ENCODE peak calls at places on chromosomes 6 and 20, in seven cellular contexts. M, A, Q, O, T, Z and K are unnamed samples.

GRCh38 chr6:119620846-119621570 is 271.4 kb upstream of the MAN1A1 start:
- DNase-seq in M (no peak), T (no peak), Z (no peak), A (no peak), O (no peak), Q (peak), K (no peak)

GRCh38 chr6:160108077-160108476 is 13.5 kb upstream of the SLC22A1 start:
- DNase-seq in T (no peak), Q (no peak), Z (no peak), O (no peak), A (no peak), M (no peak), K (no peak)

GRCh38 chr20:21767739-21768223 is 62.3 kb downstream of the PAX1 start:
- DNase-seq in Q (no peak), A (no peak), T (no peak), O (no peak), M (no peak), Z (no peak), K (peak)

GRCh38 chr6:36997811-36998722 is 7.4 kb upstream of the FGD2 start:
- DNase-seq in T (no peak), Q (no peak), Z (no peak), A (no peak), M (peak), O (no peak), K (no peak)

GRCh38 chr6:152209211-152209610 is 401.7 kb downstream of the ESR1 start:
- DNase-seq in T (no peak), Q (no peak), M (no peak), Z (no peak), A (no peak), O (no peak), K (no peak)

GRCh38 chr20:60104980-60105379 is 146.8 kb downstream of the CDH26 start:
- DNase-seq in Q (no peak), O (no peak), T (no peak), Z (no peak), M (no peak), A (no peak), K (no peak)

GRCh38 chr6:45880139-45880538 is 135.5 kb downstream of the CLIC5 start:
- DNase-seq in M (no peak), Q (no peak), T (no peak), A (no peak), Z (no peak), O (no peak), K (no peak)

GRCh38 chr20:44733341-44734069 is 12.2 kb upstream of the KCNK15 start:
- DNase-seq in O (peak), Q (peak), A (peak), Z (peak), T (peak), M (peak), K (peak)

GRCh38 chr6:131182991-131183425 is 47.7 kb downstream of the AKAP7 start:
- DNase-seq in A (peak), M (no peak), T (no peak), O (no peak), Q (peak), Z (no peak), K (peak)

GRCh38 chr6:91029211-91029610 is 442.3 kb upstream of the MAP3K7 start:
- DNase-seq in T (no peak), M (no peak), Q (no peak), O (no peak), Z (no peak), A (no peak), K (no peak)

GRCh38 chr6:24658573-24659511 is 7.9 kb downstream of the TDP2 start:
- DNase-seq in A (no peak), M (no peak), O (peak), T (no peak), Z (no peak), Q (no peak), K (peak)

GRCh38 chr6:160634706-160635105 is 29.4 kb downstream of the LPA start:
- DNase-seq in Z (no peak), O (no peak), T (no peak), A (no peak), M (no peak), Q (no peak), K (no peak)

GRCh38 chr20:33211817-33212424 is 5.2 kb upstream of the BPIFA3 start:
- DNase-seq in M (no peak), T (no peak), Q (peak), Z (peak), O (no peak), A (peak), K (peak)

GRCh38 chr6:107489636-107490567 is at the start of gene SOBP:
- DNase-seq in T (no peak), A (peak), O (no peak), Z (no peak), M (peak), Q (peak), K (peak)

GRCh38 chr20:63542031-63542559 is 4.9 kb upstream of the PTK6 start:
- DNase-seq in Q (no peak), T (no peak), O (no peak), M (no peak), A (peak), Z (no peak), K (no peak)

GRCh38 chr20:58161192-58161591 is 67.3 kb downstream of the ANKRD60 start:
- DNase-seq in Q (no peak), O (no peak), M (no peak), A (no peak), Z (no peak), T (no peak), K (no peak)

GRCh38 chr6:124132256-124132655 is 328.6 kb downstream of the NKAIN2 start:
- DNase-seq in A (no peak), O (no peak), M (no peak), T (no peak), Q (peak), Z (no peak), K (no peak)

GRCh38 chr20:7985916-7986315 is 33.6 kb downstream of the TMX4 start:
- DNase-seq in O (no peak), M (no peak), Z (no peak), Q (no peak), A (no peak), T (no peak), K (no peak)

GRCh38 chr6:28900577-28901266 is 23.1 kb downstream of the TRIM27 start:
- DNase-seq in O (no peak), Z (no peak), A (no peak), Q (no peak), T (no peak), M (no peak), K (no peak)

GRCh38 chr6:71468841-71469750 is 180.5 kb downstream of the OGFRL1 start:
- DNase-seq in Q (peak), A (no peak), Z (no peak), M (no peak), T (no peak), O (peak), K (no peak)

GRCh38 chr6:101000334-101000733 is 119.2 kb upstream of the ASCC3 start:
- DNase-seq in A (no peak), M (no peak), Q (no peak), T (no peak), O (no peak), Z (no peak), K (no peak)

GRCh38 chr6:145895802-145896201 is 68.4 kb downstream of the SHPRH start:
- DNase-seq in T (no peak), M (no peak), Z (no peak), O (no peak), A (no peak), Q (peak), K (peak)

GRCh38 chr6:140082867-140083297 is 708.4 kb upstream of the CITED2 start:
- DNase-seq in T (no peak), Z (no peak), M (no peak), A (no peak), Q (no peak), O (no peak), K (no peak)

GRCh38 chr6:2516059-2516458 is 234.7 kb downstream of the MYLK4 start:
- DNase-seq in O (no peak), Z (no peak), T (no peak), M (no peak), Q (no peak), A (no peak), K (no peak)

GRCh38 chr20:56353356-56353755 is 5.4 kb upstream of the FAM210B start:
- DNase-seq in A (no peak), Q (no peak), Z (no peak), T (no peak), M (no peak), O (no peak), K (no peak)

GRCh38 chr20:53737404-53738038 is 143.9 kb upstream of the ZNF217 start:
- DNase-seq in M (no peak), O (peak), Q (no peak), T (no peak), A (peak), Z (no peak), K (no peak)

GRCh38 chr6:125124250-125124777 is 29.3 kb upstream of the TPD52L1 start:
- DNase-seq in M (no peak), Z (no peak), T (no peak), Q (no peak), A (no peak), O (no peak), K (no peak)

GRCh38 chr6:90124904-90125510 is 171.6 kb downstream of the BACH2 start:
- DNase-seq in A (no peak), Z (no peak), M (no peak), Q (no peak), O (no peak), T (no peak), K (no peak)

GRCh38 chr6:123655520-123656306 is 19.0 kb upstream of the TRDN start:
- DNase-seq in M (no peak), Q (peak), O (no peak), A (no peak), T (no peak), Z (no peak), K (no peak)

GRCh38 chr6:1770435-1770843 is 160.7 kb downstream of the FOXC1 start:
- DNase-seq in A (peak), O (no peak), T (no peak), M (no peak), Z (peak), Q (no peak), K (no peak)

GRCh38 chr20:50278377-50278683 is 87.7 kb downstream of the CEBPB start:
- DNase-seq in T (no peak), O (no peak), M (no peak), Z (no peak), Q (no peak), A (no peak), K (no peak)

GRCh38 chr20:34907616-34908469 is 31.4 kb downstream of the ACSS2 start:
- DNase-seq in M (no peak), T (no peak), Z (no peak), Q (peak), A (no peak), O (peak), K (peak)

GRCh38 chr6:56511591-56511990 is 131.1 kb downstream of the DST start:
- DNase-seq in A (no peak), T (no peak), Q (no peak), O (no peak), Z (no peak), M (no peak), K (no peak)

GRCh38 chr20:38999217-38999616 is 37.1 kb downstream of the DHX35 start:
- DNase-seq in Q (no peak), M (no peak), O (no peak), T (no peak), Z (no peak), A (no peak), K (no peak)

GRCh38 chr6:36783603-36784378 is 55.5 kb downstream of the CPNE5 start:
- DNase-seq in Z (no peak), A (no peak), Q (no peak), M (no peak), O (no peak), T (no peak), K (no peak)